ENCODE peak calls at places on chromosomes 13 and 19, in six cellular contexts. Q is naive thymus-derived CD4-positive, alpha-beta T cell; A is effector memory CD4-positive, alpha-beta T cell; E is IMR-90; Z is tibial nerve; N is cardiac muscle cell. S is an unnamed sample. For H3K9me3, the result is how much of the 10 kb centered on the place peaks cover.

GRCh38 chr13:40568672-40569350 is 97.6 kb downstream of the FOXO1 start:
- DNase-seq in Q (no peak), A (no peak), E (no peak), Z (no peak), N (no peak), S (no peak)

GRCh38 chr13:108322206-108322824 is 52.8 kb downstream of the TNFSF13B start:
- DNase-seq in Q (no peak), A (no peak), E (peak), Z (no peak), N (peak), S (peak)

GRCh38 chr19:5434970-5435641 is 20.1 kb upstream of the ZNRF4 start:
- DNase-seq in Q (no peak), A (no peak), E (peak), Z (no peak), N (no peak), S (no peak)

GRCh38 chr13:60627071-60627686 is 230.2 kb downstream of the TDRD3 start:
- DNase-seq in Q (no peak), A (no peak), E (peak), Z (no peak), N (peak), S (peak)

GRCh38 chr19:1935484-1936208 is 5.3 kb upstream of the CSNK1G2 start:
- DNase-seq in Q (no peak), A (no peak), E (peak), Z (no peak), N (no peak), S (no peak)

GRCh38 chr19:56301886-56302620 is 12.6 kb downstream of the ZSCAN5A start:
- DNase-seq in Q (no peak), A (no peak), E (no peak), Z (no peak), N (no peak), S (no peak)

GRCh38 chr19:38583219-38583984 is 34.4 kb downstream of the MAP4K1 start:
- DNase-seq in Q (no peak), A (no peak), E (no peak), Z (no peak), N (no peak), S (no peak)

GRCh38 chr13:88932950-88933349 is 1261.8 kb downstream of the SLITRK5 start:
- DNase-seq in Q (no peak), A (no peak), E (no peak), Z (no peak), N (no peak), S (no peak)

GRCh38 chr13:79108914-79109643 is 297.0 kb downstream of the RBM26 start:
- DNase-seq in Q (no peak), A (no peak), E (no peak), Z (no peak), N (no peak), S (no peak)

GRCh38 chr19:35142531-35143230 is 374 bp upstream of the FXYD7 start:
- DNase-seq in Q (peak), A (peak), E (no peak), Z (no peak), N (peak), S (peak)

GRCh38 chr13:85261757-85262346 is 537.4 kb downstream of the SLITRK6 start:
- DNase-seq in Q (no peak), A (no peak), E (peak), Z (no peak), N (peak), S (peak)

GRCh38 chr13:113945857-113946408 is 27.9 kb downstream of the C13orf46 start:
- DNase-seq in Q (no peak), A (no peak), E (no peak), Z (no peak), N (no peak), S (no peak)

GRCh38 chr19:48497728-48498575 is 13.7 kb downstream of the LMTK3 start:
- DNase-seq in Q (no peak), A (no peak), E (no peak), Z (no peak), N (no peak), S (no peak)

GRCh38 chr19:48498576-48498879 is 13.1 kb downstream of the LMTK3 start:
- DNase-seq in Q (no peak), A (no peak), E (no peak), Z (no peak), N (no peak), S (no peak)

GRCh38 chr19:48500830-48501445 is 10.7 kb downstream of the LMTK3 start:
- DNase-seq in Q (no peak), A (no peak), E (no peak), Z (no peak), N (no peak), S (no peak)

GRCh38 chr19:48498922-48499321 is 12.7 kb downstream of the LMTK3 start:
- DNase-seq in Q (no peak), A (no peak), E (no peak), Z (no peak), N (no peak), S (no peak)

GRCh38 chr19:48499352-48500090 is 12.1 kb downstream of the LMTK3 start:
- DNase-seq in Q (no peak), A (no peak), E (no peak), Z (no peak), N (no peak), S (no peak)
- H3K4me3 ChIP-seq in Q (no peak), A (no peak), E (no peak), Z (no peak), N (no peak), S (no peak)

GRCh38 chr19:12380444-12380737 is 14.9 kb upstream of the ZNF442 start:
- DNase-seq in Q (no peak), A (no peak), E (no peak), Z (no peak), N (no peak), S (no peak)
- H3K9me3 ChIP-seq in Q (under half), A (under half), E (under half), Z (half or more), N (under half), S (under half)

GRCh38 chr13:97226013-97226412 is 3.9 kb downstream of the MBNL2 start:
- DNase-seq in Q (no peak), A (no peak), E (no peak), Z (no peak), N (no peak), S (no peak)

GRCh38 chr13:97224544-97225324 is 2.6 kb downstream of the MBNL2 start:
- DNase-seq in Q (no peak), A (peak), E (peak), Z (no peak), N (no peak), S (peak)

GRCh38 chr13:97226788-97227627 is 4.9 kb downstream of the MBNL2 start:
- DNase-seq in Q (no peak), A (peak), E (no peak), Z (no peak), N (no peak), S (peak)

GRCh38 chr13:97223711-97224461 is 1.8 kb downstream of the MBNL2 start:
- DNase-seq in Q (no peak), A (no peak), E (peak), Z (no peak), N (peak), S (peak)

GRCh38 chr13:97225533-97225932 is 3.4 kb downstream of the MBNL2 start:
- DNase-seq in Q (no peak), A (no peak), E (no peak), Z (no peak), N (no peak), S (no peak)
- H3K4me3 ChIP-seq in Q (peak), A (no peak), E (peak), Z (peak), N (no peak), S (no peak)

GRCh38 chr19:15829786-15830185 is 14.3 kb upstream of the OR10H1 start:
- DNase-seq in Q (no peak), A (no peak), E (no peak), Z (no peak), N (no peak), S (no peak)

GRCh38 chr19:15831626-15832025 is 16.2 kb upstream of the OR10H1 start:
- DNase-seq in Q (no peak), A (no peak), E (no peak), Z (no peak), N (no peak), S (no peak)

GRCh38 chr19:15829277-15829770 is 13.9 kb upstream of the OR10H1 start:
- DNase-seq in Q (no peak), A (no peak), E (no peak), Z (no peak), N (no peak), S (no peak)

GRCh38 chr19:15825753-15826152 is 10.3 kb upstream of the OR10H1 start:
- DNase-seq in Q (no peak), A (no peak), E (no peak), Z (no peak), N (no peak), S (no peak)

DNA sequence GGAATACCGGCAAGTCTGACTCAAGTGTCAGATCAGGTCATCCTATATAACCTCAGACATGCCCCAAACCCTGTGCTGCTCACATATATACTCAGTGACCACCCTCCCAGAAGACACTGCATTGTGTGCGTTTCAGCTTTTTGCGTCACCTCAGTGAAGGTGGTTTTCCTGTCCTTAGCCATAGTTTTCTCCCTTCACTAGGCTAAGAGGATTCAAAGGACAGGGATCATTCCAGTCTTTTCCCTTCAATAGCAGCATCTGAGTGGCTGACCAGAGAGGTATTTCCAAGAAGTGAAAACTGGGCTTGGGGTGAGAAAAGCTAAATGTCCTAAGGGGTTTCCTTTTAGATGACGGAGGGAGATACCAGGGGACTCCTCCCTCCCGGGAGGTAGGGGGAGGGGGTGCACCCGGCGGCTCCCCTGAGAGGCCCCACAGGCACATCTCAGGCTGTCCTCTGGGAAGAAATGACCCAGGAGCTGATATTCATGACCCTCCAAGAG is 12.7 kb upstream of the OR10H1 start:
- DNase-seq in Q (no peak), A (no peak), E (no peak), Z (no peak), N (no peak), S (no peak)
- H3K9me3 ChIP-seq in Q (under half), A (under half), E (under half), Z (under half), N (under half), S (under half)

GRCh38 chr19:52112624-52113023 is 17.1 kb upstream of the ZNF841 start:
- DNase-seq in Q (no peak), A (no peak), E (no peak), Z (no peak), N (no peak), S (no peak)

GRCh38 chr19:52120286-52120685 is 19.5 kb downstream of the ZNF616 start:
- DNase-seq in Q (no peak), A (no peak), E (no peak), Z (no peak), N (no peak), S (no peak)

GRCh38 chr19:52110780-52111179 is 15.2 kb upstream of the ZNF841 start:
- DNase-seq in Q (no peak), A (no peak), E (no peak), Z (no peak), N (no peak), S (no peak)

GRCh38 chr19:52114691-52115090 is 19.1 kb upstream of the ZNF841 start:
- DNase-seq in Q (no peak), A (no peak), E (no peak), Z (no peak), N (no peak), S (no peak)

GRCh38 chr19:52115526-52116053 is 20.0 kb upstream of the ZNF841 start:
- DNase-seq in Q (no peak), A (no peak), E (no peak), Z (no peak), N (no peak), S (no peak)
- H3K4me3 ChIP-seq in Q (peak), A (no peak), E (no peak), Z (no peak), N (no peak), S (no peak)

GRCh38 chr13:83752141-83752540 is 130.1 kb downstream of the SLITRK1 start:
- DNase-seq in Q (no peak), A (no peak), E (peak), Z (no peak), N (no peak), S (no peak)
- H3K9me3 ChIP-seq in Q (under half), A (under half), E (under half), Z (under half), N (under half), S (under half)